ENCODE peak calls at places on chromosomes 2 and 18, in four cellular contexts. One of them, this sample, is unnamed.

GRCh38 chr2:25043241-25043867 is 1.5 kb downstream of the EFR3B start:
- DNase-seq in CD8-positive, alpha-beta memory T cell: no peak
- DNase-seq in CD4-positive, CD25-positive, alpha-beta regulatory T cell: peak; percentile 23
- DNase-seq in cardiac muscle cell: peak; percentile 24
- DNase-seq in this sample: no peak

GRCh38 chr2:73232471-73233153 is 427 bp downstream of the PRADC1 start:
- DNase-seq in CD8-positive, alpha-beta memory T cell: peak; percentile 9
- DNase-seq in CD4-positive, CD25-positive, alpha-beta regulatory T cell: peak; percentile 67
- DNase-seq in cardiac muscle cell: no peak
- DNase-seq in this sample: peak; percentile 58

GRCh38 chr2:142422769-142423168 is 292.0 kb upstream of the LRP1B start:
- DNase-seq in CD8-positive, alpha-beta memory T cell: no peak
- DNase-seq in CD4-positive, CD25-positive, alpha-beta regulatory T cell: no peak
- DNase-seq in cardiac muscle cell: no peak
- DNase-seq in this sample: no peak

GRCh38 chr18:45666006-45666405 is 50.7 kb downstream of the SLC14A2 start:
- DNase-seq in CD8-positive, alpha-beta memory T cell: no peak
- DNase-seq in CD4-positive, CD25-positive, alpha-beta regulatory T cell: peak; percentile 64
- DNase-seq in cardiac muscle cell: peak; percentile 34
- DNase-seq in this sample: peak; percentile 45

GRCh38 chr18:70279470-70279869 is 9.4 kb upstream of the SOCS6 start:
- DNase-seq in CD8-positive, alpha-beta memory T cell: no peak
- DNase-seq in CD4-positive, CD25-positive, alpha-beta regulatory T cell: no peak
- DNase-seq in cardiac muscle cell: no peak
- DNase-seq in this sample: no peak

GRCh38 chr18:79855147-79855910 is 57.6 kb downstream of the KCNG2 start:
- DNase-seq in CD8-positive, alpha-beta memory T cell: no peak
- DNase-seq in CD4-positive, CD25-positive, alpha-beta regulatory T cell: no peak
- DNase-seq in cardiac muscle cell: no peak
- DNase-seq in this sample: no peak

GRCh38 chr18:8406486-8407250 is 202.6 kb upstream of the RAB12 start:
- DNase-seq in CD8-positive, alpha-beta memory T cell: no peak
- DNase-seq in CD4-positive, CD25-positive, alpha-beta regulatory T cell: no peak
- DNase-seq in cardiac muscle cell: no peak
- DNase-seq in this sample: no peak

GRCh38 chr2:129794517-129794916 is 184.9 kb upstream of the RAB6C start:
- DNase-seq in CD8-positive, alpha-beta memory T cell: no peak
- DNase-seq in CD4-positive, CD25-positive, alpha-beta regulatory T cell: no peak
- DNase-seq in cardiac muscle cell: no peak
- DNase-seq in this sample: no peak

GRCh38 chr2:165833156-165833555 is 39.1 kb upstream of the GALNT3 start:
- DNase-seq in CD8-positive, alpha-beta memory T cell: no peak
- DNase-seq in CD4-positive, CD25-positive, alpha-beta regulatory T cell: no peak
- DNase-seq in cardiac muscle cell: no peak
- DNase-seq in this sample: no peak

GRCh38 chr2:30666307-30666874 is 140.9 kb downstream of the CAPN13 start:
- DNase-seq in CD8-positive, alpha-beta memory T cell: no peak
- DNase-seq in CD4-positive, CD25-positive, alpha-beta regulatory T cell: peak; percentile 5
- DNase-seq in cardiac muscle cell: no peak
- DNase-seq in this sample: peak; percentile 40

GRCh38 chr2:232977438-232977971 is 35.6 kb downstream of the NGEF start:
- DNase-seq in CD8-positive, alpha-beta memory T cell: no peak
- DNase-seq in CD4-positive, CD25-positive, alpha-beta regulatory T cell: no peak
- DNase-seq in cardiac muscle cell: no peak
- DNase-seq in this sample: no peak

DNA sequence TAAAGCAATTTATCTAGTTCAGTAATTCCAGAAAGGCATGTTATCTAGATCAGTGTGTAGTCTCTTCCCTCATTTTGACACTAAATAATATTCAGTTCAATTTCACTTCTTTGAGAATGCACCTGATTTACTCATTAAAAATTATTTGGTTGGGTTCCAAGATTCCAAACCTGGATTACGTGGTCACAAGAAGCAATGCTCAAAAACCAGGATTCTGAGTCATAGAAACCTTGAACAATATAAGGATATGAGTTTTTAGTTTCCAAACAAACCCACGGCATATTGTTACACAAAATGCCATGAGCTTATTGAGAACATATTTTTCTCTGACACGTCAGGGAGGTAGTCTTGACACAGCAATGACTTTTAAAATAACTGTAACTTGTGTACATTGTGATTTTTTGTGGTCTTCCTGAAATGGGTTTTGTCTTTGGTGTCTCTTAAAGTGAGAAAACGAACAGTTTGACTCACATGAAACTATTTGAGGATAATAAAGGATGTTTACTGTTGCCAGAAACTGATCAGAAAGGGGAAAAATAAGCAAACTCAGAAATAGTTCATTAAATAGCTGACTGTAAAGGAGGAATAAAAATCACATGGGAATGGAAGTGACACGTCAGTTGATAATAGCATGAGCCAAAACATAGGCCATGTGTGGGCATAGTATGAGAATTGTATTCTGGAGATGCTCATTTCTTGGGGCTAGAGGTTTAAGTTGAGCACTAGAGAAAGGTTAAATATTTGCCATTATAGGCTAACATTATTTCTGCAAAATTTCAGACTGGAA is 617.7 kb upstream of the CDH2 start:
- DNase-seq in CD8-positive, alpha-beta memory T cell: no peak
- DNase-seq in CD4-positive, CD25-positive, alpha-beta regulatory T cell: no peak
- DNase-seq in cardiac muscle cell: no peak
- DNase-seq in this sample: no peak
- H3K4me1 ChIP-seq in CD8-positive, alpha-beta memory T cell: no peaks in the 10 kb centered on the region
- H3K4me1 ChIP-seq in CD4-positive, CD25-positive, alpha-beta regulatory T cell: no peaks in the 10 kb centered on the region
- H3K4me1 ChIP-seq in cardiac muscle cell: no peaks in the 10 kb centered on the region
- H3K4me1 ChIP-seq in this sample: no peaks in the 10 kb centered on the region

GRCh38 chr18:55579888-55580287 is 8.1 kb downstream of the TCF4 start:
- DNase-seq in CD8-positive, alpha-beta memory T cell: no peak
- DNase-seq in CD4-positive, CD25-positive, alpha-beta regulatory T cell: no peak
- DNase-seq in cardiac muscle cell: no peak
- DNase-seq in this sample: no peak
- H3K4me1 ChIP-seq in CD8-positive, alpha-beta memory T cell: no peaks in the 10 kb centered on the region
- H3K4me1 ChIP-seq in CD4-positive, CD25-positive, alpha-beta regulatory T cell: no peaks in the 10 kb centered on the region
- H3K4me1 ChIP-seq in cardiac muscle cell: peaks cover 16% of the 10 kb centered on the region
- H3K4me1 ChIP-seq in this sample: no peaks in the 10 kb centered on the region

DNA sequence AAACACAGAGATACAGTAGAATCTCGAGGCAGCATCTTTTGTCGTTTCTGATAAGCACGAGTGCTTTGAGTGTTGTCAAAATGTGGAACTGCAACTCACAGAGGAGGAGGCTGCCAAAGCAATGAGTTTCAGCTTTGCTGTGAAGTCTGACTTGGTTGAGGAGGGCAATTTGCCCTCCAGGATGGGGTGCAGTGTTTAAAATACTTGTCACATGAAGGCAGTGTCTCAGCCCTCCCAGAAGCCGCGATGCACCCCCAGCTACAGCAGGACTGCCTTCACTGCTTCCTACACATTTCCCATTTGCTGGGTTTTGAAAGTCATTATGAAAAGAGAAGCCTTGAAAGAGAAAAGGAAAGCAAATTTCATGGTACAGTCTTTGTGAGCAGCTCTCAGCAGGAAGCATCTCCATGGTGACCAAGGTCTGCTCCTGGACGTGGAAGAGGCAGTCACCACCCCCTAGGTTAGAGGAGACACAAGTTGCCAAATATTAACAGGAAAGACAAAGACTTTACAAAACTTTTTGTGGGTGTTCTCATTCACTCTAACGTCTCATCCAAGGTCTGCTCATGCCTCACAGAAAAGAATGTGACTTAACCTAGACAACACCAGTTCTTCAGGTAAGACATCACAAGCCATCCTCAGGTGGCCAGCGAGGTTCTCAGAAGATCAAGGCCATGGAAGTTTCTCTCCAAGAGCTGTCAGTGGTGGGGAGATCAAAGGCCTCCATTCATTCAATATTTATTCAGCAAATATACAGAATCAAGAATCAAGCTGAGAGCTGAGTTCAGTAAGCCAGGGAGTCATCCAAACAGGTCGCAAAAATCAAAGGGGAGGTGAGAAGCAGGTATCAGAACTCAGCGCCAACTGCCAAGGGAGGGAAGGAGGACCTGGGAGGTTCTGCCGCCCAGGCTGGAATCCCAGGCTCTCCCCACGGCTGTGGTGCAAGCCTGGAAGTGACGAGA is 476.0 kb downstream of the EIPR1 start:
- DNase-seq in CD8-positive, alpha-beta memory T cell: no peak
- DNase-seq in CD4-positive, CD25-positive, alpha-beta regulatory T cell: no peak
- DNase-seq in cardiac muscle cell: no peak
- DNase-seq in this sample: peak; percentile 23
- H3K4me1 ChIP-seq in CD8-positive, alpha-beta memory T cell: no peaks in the 10 kb centered on the region
- H3K4me1 ChIP-seq in CD4-positive, CD25-positive, alpha-beta regulatory T cell: no peaks in the 10 kb centered on the region
- H3K4me1 ChIP-seq in cardiac muscle cell: no peaks in the 10 kb centered on the region
- H3K4me1 ChIP-seq in this sample: no peaks in the 10 kb centered on the region

GRCh38 chr18:76486600-76486999 is 8.4 kb downstream of the ZNF516 start:
- DNase-seq in CD8-positive, alpha-beta memory T cell: no peak
- DNase-seq in CD4-positive, CD25-positive, alpha-beta regulatory T cell: no peak
- DNase-seq in cardiac muscle cell: no peak
- DNase-seq in this sample: no peak
- H3K4me1 ChIP-seq in CD8-positive, alpha-beta memory T cell: no peaks in the 10 kb centered on the region
- H3K4me1 ChIP-seq in CD4-positive, CD25-positive, alpha-beta regulatory T cell: peaks cover 8% of the 10 kb centered on the region
- H3K4me1 ChIP-seq in cardiac muscle cell: peaks cover 18% of the 10 kb centered on the region
- H3K4me1 ChIP-seq in this sample: no peaks in the 10 kb centered on the region

GRCh38 chr2:149738771-149739170 is 151.2 kb upstream of the MMADHC start:
- DNase-seq in CD8-positive, alpha-beta memory T cell: no peak
- DNase-seq in CD4-positive, CD25-positive, alpha-beta regulatory T cell: no peak
- DNase-seq in cardiac muscle cell: no peak
- DNase-seq in this sample: no peak
- H3K4me1 ChIP-seq in CD8-positive, alpha-beta memory T cell: no peaks in the 10 kb centered on the region
- H3K4me1 ChIP-seq in CD4-positive, CD25-positive, alpha-beta regulatory T cell: no peaks in the 10 kb centered on the region
- H3K4me1 ChIP-seq in cardiac muscle cell: peaks cover 10% of the 10 kb centered on the region
- H3K4me1 ChIP-seq in this sample: no peaks in the 10 kb centered on the region

DNA sequence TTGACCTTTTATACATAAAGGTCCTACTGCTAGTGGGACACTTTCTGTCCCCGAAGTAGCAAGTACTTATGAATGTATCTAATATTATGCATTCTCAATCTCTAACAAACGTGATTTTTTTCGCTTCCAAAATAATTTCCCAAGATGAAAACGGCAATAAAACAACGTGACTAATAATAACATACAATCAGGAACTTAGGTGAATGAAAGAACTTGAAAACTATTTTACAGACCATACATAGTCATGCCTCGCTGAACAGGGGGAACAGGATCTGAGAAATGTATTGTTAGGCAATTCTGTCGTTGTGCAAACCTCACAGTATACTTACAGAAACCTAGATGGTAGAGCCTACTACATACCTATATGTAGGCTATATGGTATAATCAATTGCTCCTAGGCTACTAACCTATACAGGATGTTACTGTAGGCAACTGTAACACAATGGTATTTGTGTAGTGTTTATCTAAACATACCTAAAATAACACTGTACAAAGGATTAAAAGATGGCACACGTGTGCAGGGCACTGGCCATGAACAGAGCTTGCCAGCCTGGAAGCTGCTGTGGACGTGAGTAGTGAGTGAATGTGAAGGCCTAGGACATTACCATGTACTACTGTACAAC is 2.5 kb downstream of the RTN4 start:
- DNase-seq in CD8-positive, alpha-beta memory T cell: no peak
- DNase-seq in CD4-positive, CD25-positive, alpha-beta regulatory T cell: peak; percentile 35
- DNase-seq in cardiac muscle cell: no peak
- DNase-seq in this sample: no peak
- H3K4me1 ChIP-seq in CD8-positive, alpha-beta memory T cell: peaks cover 43% of the 10 kb centered on the region
- H3K4me1 ChIP-seq in CD4-positive, CD25-positive, alpha-beta regulatory T cell: peaks cover 55% of the 10 kb centered on the region
- H3K4me1 ChIP-seq in cardiac muscle cell: peaks cover 19% of the 10 kb centered on the region
- H3K4me1 ChIP-seq in this sample: peaks cover 21% of the 10 kb centered on the region

GRCh38 chr2:111908578-111908977 is 10.2 kb downstream of the MERTK start:
- DNase-seq in CD8-positive, alpha-beta memory T cell: no peak
- DNase-seq in CD4-positive, CD25-positive, alpha-beta regulatory T cell: no peak
- DNase-seq in cardiac muscle cell: no peak
- DNase-seq in this sample: no peak

GRCh38 chr2:111912547-111912946 is 14.1 kb downstream of the MERTK start:
- DNase-seq in CD8-positive, alpha-beta memory T cell: no peak
- DNase-seq in CD4-positive, CD25-positive, alpha-beta regulatory T cell: no peak
- DNase-seq in cardiac muscle cell: no peak
- DNase-seq in this sample: no peak

GRCh38 chr2:111905990-111906735 is 7.8 kb downstream of the MERTK start:
- DNase-seq in CD8-positive, alpha-beta memory T cell: no peak
- DNase-seq in CD4-positive, CD25-positive, alpha-beta regulatory T cell: peak; percentile 27
- DNase-seq in cardiac muscle cell: no peak
- DNase-seq in this sample: peak; percentile 55

GRCh38 chr2:111910609-111911277 is 12.3 kb downstream of the MERTK start:
- DNase-seq in CD8-positive, alpha-beta memory T cell: no peak
- DNase-seq in CD4-positive, CD25-positive, alpha-beta regulatory T cell: no peak
- DNase-seq in cardiac muscle cell: no peak
- DNase-seq in this sample: no peak

GRCh38 chr2:111909079-111909478 is 10.7 kb downstream of the MERTK start:
- DNase-seq in CD8-positive, alpha-beta memory T cell: no peak
- DNase-seq in CD4-positive, CD25-positive, alpha-beta regulatory T cell: no peak
- DNase-seq in cardiac muscle cell: no peak
- DNase-seq in this sample: no peak
- H3K4me1 ChIP-seq in CD8-positive, alpha-beta memory T cell: peaks cover 7% of the 10 kb centered on the region
- H3K4me1 ChIP-seq in CD4-positive, CD25-positive, alpha-beta regulatory T cell: peaks cover 6% of the 10 kb centered on the region
- H3K4me1 ChIP-seq in cardiac muscle cell: peaks cover 21% of the 10 kb centered on the region
- H3K4me1 ChIP-seq in this sample: peaks cover 21% of the 10 kb centered on the region

This sample was measured in MM.1S.